ENCODE peak calls at places on chromosome 18, in five cellular contexts. One of them, this sample, is unnamed.

GRCh38 chr18:62693659-62694058 is 21.7 kb upstream of the PHLPP1 start:
- DNase-seq in NCI-H1105 treated with DMSO at 0.1 percent for 48 hours: no peak
- DNase-seq in A673: no peak
- DNase-seq in GM04504: no peak
- DNase-seq in stimulated activated CD4-positive, alpha-beta T cell treated with anti-CD3 and anti-CD28 coated beads, Interleukin-2, amount 100 ng/mL, for 48 hours: no peak
- DNase-seq in this sample: no peak

GRCh38 chr18:35117951-35118411 is 76.8 kb downstream of the MAPRE2 start:
- DNase-seq in A673: no peak
- DNase-seq in GM04504: peak; percentile 44
- DNase-seq in NCI-H1105 treated with DMSO at 0.1 percent for 48 hours: no peak
- DNase-seq in stimulated activated CD4-positive, alpha-beta T cell treated with anti-CD3 and anti-CD28 coated beads, Interleukin-2, amount 100 ng/mL, for 48 hours: no peak
- DNase-seq in this sample: peak; percentile 40

GRCh38 chr18:43398601-43399000 is 121.3 kb upstream of the SYT4 start:
- DNase-seq in A673: no peak
- DNase-seq in GM04504: no peak
- DNase-seq in stimulated activated CD4-positive, alpha-beta T cell treated with anti-CD3 and anti-CD28 coated beads, Interleukin-2, amount 100 ng/mL, for 48 hours: no peak
- DNase-seq in NCI-H1105 treated with DMSO at 0.1 percent for 48 hours: no peak
- DNase-seq in this sample: no peak

GRCh38 chr18:74459877-74460276 is 2.8 kb upstream of the DIPK1C start:
- DNase-seq in NCI-H1105 treated with DMSO at 0.1 percent for 48 hours: no peak
- DNase-seq in GM04504: no peak
- DNase-seq in stimulated activated CD4-positive, alpha-beta T cell treated with anti-CD3 and anti-CD28 coated beads, Interleukin-2, amount 100 ng/mL, for 48 hours: no peak
- DNase-seq in A673: no peak
- DNase-seq in this sample: no peak

GRCh38 chr18:55110436-55110835 is 151.2 kb upstream of the CCDC68 start:
- DNase-seq in NCI-H1105 treated with DMSO at 0.1 percent for 48 hours: no peak
- DNase-seq in stimulated activated CD4-positive, alpha-beta T cell treated with anti-CD3 and anti-CD28 coated beads, Interleukin-2, amount 100 ng/mL, for 48 hours: no peak
- DNase-seq in GM04504: no peak
- DNase-seq in A673: no peak
- DNase-seq in this sample: no peak

GRCh38 chr18:21548647-21549046 is 51.9 kb downstream of the ESCO1 start:
- DNase-seq in A673: no peak
- DNase-seq in GM04504: no peak
- DNase-seq in stimulated activated CD4-positive, alpha-beta T cell treated with anti-CD3 and anti-CD28 coated beads, Interleukin-2, amount 100 ng/mL, for 48 hours: no peak
- DNase-seq in NCI-H1105 treated with DMSO at 0.1 percent for 48 hours: no peak
- DNase-seq in this sample: no peak

GRCh38 chr18:44909191-44909719 is 228.6 kb downstream of the SETBP1 start:
- DNase-seq in NCI-H1105 treated with DMSO at 0.1 percent for 48 hours: peak; percentile 14
- DNase-seq in stimulated activated CD4-positive, alpha-beta T cell treated with anti-CD3 and anti-CD28 coated beads, Interleukin-2, amount 100 ng/mL, for 48 hours: no peak
- DNase-seq in A673: no peak
- DNase-seq in GM04504: no peak
- DNase-seq in this sample: no peak

GRCh38 chr18:32771169-32771751 is 1.6 kb downstream of the KLHL14 start:
- DNase-seq in stimulated activated CD4-positive, alpha-beta T cell treated with anti-CD3 and anti-CD28 coated beads, Interleukin-2, amount 100 ng/mL, for 48 hours: no peak
- DNase-seq in A673: peak; percentile 59
- DNase-seq in GM04504: no peak
- DNase-seq in NCI-H1105 treated with DMSO at 0.1 percent for 48 hours: peak; percentile 28
- DNase-seq in this sample: no peak

GRCh38 chr18:67650661-67651060 is 134.1 kb upstream of the DSEL start:
- DNase-seq in NCI-H1105 treated with DMSO at 0.1 percent for 48 hours: no peak
- DNase-seq in stimulated activated CD4-positive, alpha-beta T cell treated with anti-CD3 and anti-CD28 coated beads, Interleukin-2, amount 100 ng/mL, for 48 hours: no peak
- DNase-seq in GM04504: no peak
- DNase-seq in A673: no peak
- DNase-seq in this sample: no peak

GRCh38 chr18:61308009-61308408 is 25.2 kb upstream of the CDH20 start:
- DNase-seq in A673: no peak
- DNase-seq in NCI-H1105 treated with DMSO at 0.1 percent for 48 hours: no peak
- DNase-seq in stimulated activated CD4-positive, alpha-beta T cell treated with anti-CD3 and anti-CD28 coated beads, Interleukin-2, amount 100 ng/mL, for 48 hours: no peak
- DNase-seq in GM04504: no peak
- DNase-seq in this sample: no peak

GRCh38 chr18:31513189-31513907 is 15.4 kb downstream of the DSG2 start:
- DNase-seq in A673: no peak
- DNase-seq in NCI-H1105 treated with DMSO at 0.1 percent for 48 hours: no peak
- DNase-seq in GM04504: no peak
- DNase-seq in stimulated activated CD4-positive, alpha-beta T cell treated with anti-CD3 and anti-CD28 coated beads, Interleukin-2, amount 100 ng/mL, for 48 hours: no peak
- DNase-seq in this sample: peak; percentile 3

GRCh38 chr18:56148373-56148772 is 490.0 kb downstream of the TXNL1 start:
- DNase-seq in NCI-H1105 treated with DMSO at 0.1 percent for 48 hours: no peak
- DNase-seq in A673: no peak
- DNase-seq in GM04504: peak; percentile 51
- DNase-seq in stimulated activated CD4-positive, alpha-beta T cell treated with anti-CD3 and anti-CD28 coated beads, Interleukin-2, amount 100 ng/mL, for 48 hours: no peak
- DNase-seq in this sample: peak; percentile 84

GRCh38 chr18:3481696-3482210 is 31.8 kb downstream of the TGIF1 start:
- DNase-seq in GM04504: no peak
- DNase-seq in NCI-H1105 treated with DMSO at 0.1 percent for 48 hours: no peak
- DNase-seq in stimulated activated CD4-positive, alpha-beta T cell treated with anti-CD3 and anti-CD28 coated beads, Interleukin-2, amount 100 ng/mL, for 48 hours: no peak
- DNase-seq in A673: peak; percentile 69
- DNase-seq in this sample: no peak